ENCODE peak calls at places on chromosomes 16 and 17, in ten cellular contexts. T is AG08395, U is amygdala, H is mesendoderm, X is NCI-H2107, O is fibroblast of the aortic adventitia, V is EL, A is GF-D8, S is NCI-H460, B is cerebellar cortex. D is an unnamed sample.

GRCh38 chr17:13337171-13337570 is 264.6 kb downstream of the HS3ST3A1 start:
- DNase-seq in V (peak; percentile 11), T (no peak), O (no peak), X (no peak), U (no peak), B (no peak), A (no peak), S (no peak), H (peak; percentile 71), D (no peak)

GRCh38 chr17:44044092-44044491 is 22.4 kb downstream of the LSM12 start:
- DNase-seq in H (no peak), V (peak; percentile 36), U (no peak), A (no peak), S (no peak), B (no peak), T (peak; percentile 45), X (no peak), O (peak; percentile 82), D (no peak)

GRCh38 chr17:6908807-6909206 is 77.3 kb upstream of the TEKT1 start:
- DNase-seq in O (no peak), H (no peak), U (no peak), A (no peak), V (no peak), S (no peak), T (no peak), X (no peak), B (no peak), D (no peak)

GRCh38 chr17:42843358-42843934 is 934 bp upstream of the AOC2 start:
- DNase-seq in S (peak; percentile 77), V (peak; percentile 62), O (peak; percentile 85), T (peak; percentile 87), U (no peak), A (no peak), H (peak; percentile 74), X (no peak), B (peak; percentile 79), D (peak; percentile 40)

GRCh38 chr16:660459-661183 is 7.3 kb upstream of the RHOT2 start:
- DNase-seq in S (peak; percentile 90), U (peak; percentile 41), O (peak; percentile 89), A (no peak), T (peak; percentile 96), V (peak; percentile 82), H (peak; percentile 94), X (no peak), B (peak; percentile 79), D (peak; percentile 94)

GRCh38 chr16:62036101-62036806 is at the start of gene CDH8:
- DNase-seq in S (no peak), A (no peak), T (peak; percentile 18), O (no peak), H (peak; percentile 75), B (no peak), X (no peak), V (peak; percentile 14), U (peak; percentile 32), D (peak; percentile 18)

GRCh38 chr16:67907397-67907796 is 14.3 kb downstream of the PSKH1 start:
- DNase-seq in H (no peak), B (no peak), O (no peak), U (no peak), X (no peak), T (no peak), S (no peak), V (no peak), A (no peak), D (no peak)

GRCh38 chr17:49217651-49218413 is 7.3 kb downstream of the ABI3 start:
- DNase-seq in B (no peak), U (no peak), X (no peak), S (no peak), H (no peak), O (no peak), A (peak; percentile 71), V (no peak), T (no peak), D (peak; percentile 52)

GRCh38 chr16:87608400-87608985 is 6.2 kb downstream of the JPH3 start:
- DNase-seq in H (peak; percentile 75), O (peak; percentile 68), U (no peak), S (peak; percentile 61), A (no peak), T (peak; percentile 88), X (no peak), B (no peak), V (peak; percentile 52), D (peak; percentile 73)

GRCh38 chr16:17469011-17469741 is 1.6 kb downstream of the XYLT1 start:
- DNase-seq in B (no peak), T (peak; percentile 80), H (peak; percentile 28), S (no peak), U (no peak), O (peak; percentile 67), A (no peak), V (peak; percentile 87), X (no peak), D (no peak)

GRCh38 chr17:81898029-81898866 is 3.8 kb upstream of the NPB start:
- DNase-seq in S (no peak), U (no peak), X (no peak), H (peak; percentile 47), O (peak; percentile 93), A (no peak), V (peak; percentile 94), T (peak; percentile 88), B (peak; percentile 49), D (no peak)

GRCh38 chr16:87581867-87582220 is 20.5 kb upstream of the JPH3 start:
- DNase-seq in S (peak; percentile 86), O (peak; percentile 99), A (no peak), X (no peak), V (peak; percentile 97), H (no peak), B (peak; percentile 89), U (no peak), T (peak; percentile 98), D (peak; percentile 88)

GRCh38 chr17:64091116-64091515 is 38.8 kb downstream of the ERN1 start:
- DNase-seq in O (peak; percentile 41), V (peak; percentile 23), B (no peak), A (no peak), H (no peak), T (no peak), S (no peak), U (no peak), X (no peak), D (no peak)

GRCh38 chr16:23941025-23941424 is 105.2 kb downstream of the PRKCB start:
- DNase-seq in A (no peak), H (no peak), X (no peak), V (no peak), T (no peak), S (no peak), O (no peak), B (no peak), U (no peak), D (no peak)

GRCh38 chr17:17088511-17089205 is 46.4 kb downstream of the MPRIP start:
- DNase-seq in A (no peak), B (no peak), V (no peak), O (no peak), U (no peak), T (no peak), X (no peak), H (no peak), S (no peak), D (no peak)

GRCh38 chr16:81778231-81778630 is 860 bp upstream of the PLCG2 start:
- DNase-seq in B (no peak), T (no peak), S (no peak), H (no peak), X (no peak), U (no peak), O (no peak), V (no peak), A (no peak), D (no peak)

GRCh38 chr17:76598004-76598439 is 12.4 kb upstream of the ST6GALNAC2 start:
- DNase-seq in S (no peak), U (no peak), H (no peak), O (no peak), V (no peak), A (peak; percentile 74), T (no peak), X (no peak), B (no peak), D (no peak)

GRCh38 chr17:45320931-45321461 is 4.2 kb upstream of the MAP3K14 start:
- DNase-seq in U (no peak), O (peak; percentile 98), T (peak; percentile 90), X (no peak), S (peak; percentile 54), A (no peak), B (peak; percentile 37), V (peak; percentile 99), H (peak; percentile 73), D (no peak)

GRCh38 chr17:35774499-35774898 is 13.8 kb downstream of the C17orf50 start:
- DNase-seq in S (no peak), O (peak; percentile 33), A (no peak), X (no peak), B (no peak), H (no peak), V (no peak), U (no peak), T (peak; percentile 31), D (peak; percentile 65)

GRCh38 chr17:58377005-58377660 is 25.1 kb upstream of the SUPT4H1 start:
- DNase-seq in U (no peak), S (no peak), X (no peak), B (no peak), O (no peak), A (no peak), H (peak; percentile 70), V (no peak), T (no peak), D (no peak)

GRCh38 chr17:17300624-17301568 is 2.3 kb upstream of the NT5M start:
- DNase-seq in V (peak; percentile 71), B (peak; percentile 89), A (no peak), X (no peak), T (peak; percentile 59), H (peak; percentile 98), S (no peak), U (no peak), O (peak; percentile 37), D (peak; percentile 72)

GRCh38 chr16:50202926-50203624 is 50.0 kb downstream of the TENT4B start:
- DNase-seq in V (peak; percentile 92), S (peak; percentile 44), H (peak; percentile 81), T (peak; percentile 88), U (no peak), B (no peak), O (peak; percentile 95), X (no peak), A (no peak), D (no peak)

GRCh38 chr17:36682804-36683203 is 81.4 kb downstream of the MRM1 start:
- DNase-seq in O (no peak), B (no peak), H (no peak), V (no peak), T (no peak), S (no peak), A (no peak), X (no peak), U (no peak), D (no peak)

GRCh38 chr16:57260294-57260929 is 15.4 kb downstream of the ARL2BP start:
- DNase-seq in H (peak; percentile 91), T (peak; percentile 71), X (no peak), A (no peak), O (peak; percentile 73), U (peak; percentile 28), V (peak; percentile 66), B (no peak), S (no peak), D (peak; percentile 15)

GRCh38 chr16:29790949-29791844 is 646 bp downstream of the KIF22 start:
- DNase-seq in T (no peak), X (no peak), V (no peak), A (no peak), U (no peak), H (no peak), O (no peak), B (no peak), S (no peak), D (no peak)

GRCh38 chr16:88005148-88005547 is 53.9 kb downstream of the BANP start:
- DNase-seq in H (peak; percentile 42), T (no peak), O (peak; percentile 6), S (no peak), U (no peak), A (peak; percentile 6), B (no peak), V (no peak), X (no peak), D (no peak)

GRCh38 chr17:15922586-15922985 is 22.3 kb upstream of the ADORA2B start:
- DNase-seq in A (no peak), S (no peak), X (no peak), O (no peak), V (no peak), U (no peak), T (no peak), H (no peak), B (no peak), D (no peak)

GRCh38 chr16:31221357-31222160 is 4.6 kb upstream of the PYDC1 start:
- DNase-seq in T (no peak), B (no peak), H (no peak), X (no peak), A (no peak), V (no peak), U (no peak), O (no peak), S (no peak), D (no peak)